ENCODE peak calls at places on chromosome 9, in ten cellular contexts. One of them, this sample, is unnamed.

GRCh38 chr9:108416321-108416720 is 439.5 kb downstream of the ACTL7B start:
- DNase-seq in PC-3: peak; percentile 57
- DNase-seq in CD4-positive, CD25-positive, alpha-beta regulatory T cell: no peak
- DNase-seq in RPMI7951: peak; percentile 41
- DNase-seq in cardiac fibroblast: peak; percentile 48
- DNase-seq in posterior cingulate gyrus: no peak
- DNase-seq in stimulated activated CD4-positive, alpha-beta T cell treated with anti-CD3 and anti-CD28 coated beads, Interleukin-4, amount 100 ng/mL, for 1 hour: no peak
- DNase-seq in upper lobe of left lung: no peak
- DNase-seq in stimulated activated CD8-positive, alpha-beta memory T cell treated with anti-CD3 and anti-CD28 coated beads, Interleukin-15, amount 100 ng/mL, for 1 hour: no peak
- DNase-seq in GM23248: no peak
- DNase-seq in this sample: peak; percentile 8

GRCh38 chr9:126842977-126843799 is 17.3 kb upstream of the ZBTB34 start:
- DNase-seq in PC-3: no peak
- DNase-seq in CD4-positive, CD25-positive, alpha-beta regulatory T cell: no peak
- DNase-seq in RPMI7951: no peak
- DNase-seq in cardiac fibroblast: no peak
- DNase-seq in posterior cingulate gyrus: peak; percentile 57
- DNase-seq in stimulated activated CD4-positive, alpha-beta T cell treated with anti-CD3 and anti-CD28 coated beads, Interleukin-4, amount 100 ng/mL, for 1 hour: no peak
- DNase-seq in upper lobe of left lung: no peak
- DNase-seq in stimulated activated CD8-positive, alpha-beta memory T cell treated with anti-CD3 and anti-CD28 coated beads, Interleukin-15, amount 100 ng/mL, for 1 hour: no peak
- DNase-seq in GM23248: no peak
- DNase-seq in this sample: no peak

GRCh38 chr9:98797491-98797890 is 1.1 kb upstream of the ANKS6 start:
- DNase-seq in PC-3: no peak
- DNase-seq in CD4-positive, CD25-positive, alpha-beta regulatory T cell: no peak
- DNase-seq in RPMI7951: no peak
- DNase-seq in cardiac fibroblast: no peak
- DNase-seq in posterior cingulate gyrus: no peak
- DNase-seq in stimulated activated CD4-positive, alpha-beta T cell treated with anti-CD3 and anti-CD28 coated beads, Interleukin-4, amount 100 ng/mL, for 1 hour: no peak
- DNase-seq in upper lobe of left lung: no peak
- DNase-seq in stimulated activated CD8-positive, alpha-beta memory T cell treated with anti-CD3 and anti-CD28 coated beads, Interleukin-15, amount 100 ng/mL, for 1 hour: no peak
- DNase-seq in GM23248: no peak
- DNase-seq in this sample: peak; percentile 76

GRCh38 chr9:126516936-126517750 is 96.6 kb upstream of the LMX1B start:
- DNase-seq in PC-3: peak; percentile 75
- DNase-seq in CD4-positive, CD25-positive, alpha-beta regulatory T cell: no peak
- DNase-seq in RPMI7951: peak; percentile 89
- DNase-seq in cardiac fibroblast: peak; percentile 70
- DNase-seq in posterior cingulate gyrus: no peak
- DNase-seq in stimulated activated CD4-positive, alpha-beta T cell treated with anti-CD3 and anti-CD28 coated beads, Interleukin-4, amount 100 ng/mL, for 1 hour: peak; percentile 21
- DNase-seq in upper lobe of left lung: peak; percentile 65
- DNase-seq in stimulated activated CD8-positive, alpha-beta memory T cell treated with anti-CD3 and anti-CD28 coated beads, Interleukin-15, amount 100 ng/mL, for 1 hour: no peak
- DNase-seq in GM23248: peak; percentile 94
- DNase-seq in this sample: peak; percentile 87

GRCh38 chr9:113578877-113579269 is 115.3 kb downstream of the RGS3 start:
- DNase-seq in PC-3: peak; percentile 91
- DNase-seq in CD4-positive, CD25-positive, alpha-beta regulatory T cell: peak; percentile 66
- DNase-seq in RPMI7951: peak; percentile 99
- DNase-seq in cardiac fibroblast: peak; percentile 90
- DNase-seq in posterior cingulate gyrus: no peak
- DNase-seq in stimulated activated CD4-positive, alpha-beta T cell treated with anti-CD3 and anti-CD28 coated beads, Interleukin-4, amount 100 ng/mL, for 1 hour: peak; percentile 70
- DNase-seq in upper lobe of left lung: peak; percentile 93
- DNase-seq in stimulated activated CD8-positive, alpha-beta memory T cell treated with anti-CD3 and anti-CD28 coated beads, Interleukin-15, amount 100 ng/mL, for 1 hour: peak; percentile 70
- DNase-seq in GM23248: peak; percentile 96
- DNase-seq in this sample: peak; percentile 96

GRCh38 chr9:78354324-78354973 is 57.5 kb downstream of the PSAT1 start:
- DNase-seq in PC-3: peak; percentile 18
- DNase-seq in CD4-positive, CD25-positive, alpha-beta regulatory T cell: no peak
- DNase-seq in RPMI7951: no peak
- DNase-seq in cardiac fibroblast: no peak
- DNase-seq in posterior cingulate gyrus: no peak
- DNase-seq in stimulated activated CD4-positive, alpha-beta T cell treated with anti-CD3 and anti-CD28 coated beads, Interleukin-4, amount 100 ng/mL, for 1 hour: no peak
- DNase-seq in upper lobe of left lung: no peak
- DNase-seq in stimulated activated CD8-positive, alpha-beta memory T cell treated with anti-CD3 and anti-CD28 coated beads, Interleukin-15, amount 100 ng/mL, for 1 hour: no peak
- DNase-seq in GM23248: no peak
- DNase-seq in this sample: no peak

GRCh38 chr9:131854334-131854733 is 114.5 kb upstream of the RAPGEF1 start:
- DNase-seq in PC-3: no peak
- DNase-seq in CD4-positive, CD25-positive, alpha-beta regulatory T cell: no peak
- DNase-seq in RPMI7951: no peak
- DNase-seq in cardiac fibroblast: peak; percentile 38
- DNase-seq in posterior cingulate gyrus: no peak
- DNase-seq in stimulated activated CD4-positive, alpha-beta T cell treated with anti-CD3 and anti-CD28 coated beads, Interleukin-4, amount 100 ng/mL, for 1 hour: no peak
- DNase-seq in upper lobe of left lung: peak; percentile 32
- DNase-seq in stimulated activated CD8-positive, alpha-beta memory T cell treated with anti-CD3 and anti-CD28 coated beads, Interleukin-15, amount 100 ng/mL, for 1 hour: no peak
- DNase-seq in GM23248: peak; percentile 50
- DNase-seq in this sample: peak; percentile 51

GRCh38 chr9:127890053-127890452 is 9.3 kb downstream of the ST6GALNAC6 start:
- DNase-seq in PC-3: no peak
- DNase-seq in CD4-positive, CD25-positive, alpha-beta regulatory T cell: no peak
- DNase-seq in RPMI7951: no peak
- DNase-seq in cardiac fibroblast: no peak
- DNase-seq in posterior cingulate gyrus: no peak
- DNase-seq in stimulated activated CD4-positive, alpha-beta T cell treated with anti-CD3 and anti-CD28 coated beads, Interleukin-4, amount 100 ng/mL, for 1 hour: no peak
- DNase-seq in upper lobe of left lung: no peak
- DNase-seq in stimulated activated CD8-positive, alpha-beta memory T cell treated with anti-CD3 and anti-CD28 coated beads, Interleukin-15, amount 100 ng/mL, for 1 hour: no peak
- DNase-seq in GM23248: peak; percentile 44
- DNase-seq in this sample: no peak

GRCh38 chr9:130265431-130266235 is at the start of gene HMCN2:
- DNase-seq in PC-3: no peak
- DNase-seq in CD4-positive, CD25-positive, alpha-beta regulatory T cell: no peak
- DNase-seq in RPMI7951: no peak
- DNase-seq in cardiac fibroblast: no peak
- DNase-seq in posterior cingulate gyrus: no peak
- DNase-seq in stimulated activated CD4-positive, alpha-beta T cell treated with anti-CD3 and anti-CD28 coated beads, Interleukin-4, amount 100 ng/mL, for 1 hour: no peak
- DNase-seq in upper lobe of left lung: no peak
- DNase-seq in stimulated activated CD8-positive, alpha-beta memory T cell treated with anti-CD3 and anti-CD28 coated beads, Interleukin-15, amount 100 ng/mL, for 1 hour: no peak
- DNase-seq in GM23248: peak; percentile 30
- DNase-seq in this sample: peak; percentile 40

GRCh38 chr9:136658849-136659535 is 3.7 kb upstream of the EGFL7 start:
- DNase-seq in PC-3: no peak
- DNase-seq in CD4-positive, CD25-positive, alpha-beta regulatory T cell: no peak
- DNase-seq in RPMI7951: no peak
- DNase-seq in cardiac fibroblast: no peak
- DNase-seq in posterior cingulate gyrus: no peak
- DNase-seq in stimulated activated CD4-positive, alpha-beta T cell treated with anti-CD3 and anti-CD28 coated beads, Interleukin-4, amount 100 ng/mL, for 1 hour: no peak
- DNase-seq in upper lobe of left lung: no peak
- DNase-seq in stimulated activated CD8-positive, alpha-beta memory T cell treated with anti-CD3 and anti-CD28 coated beads, Interleukin-15, amount 100 ng/mL, for 1 hour: no peak
- DNase-seq in GM23248: no peak
- DNase-seq in this sample: peak; percentile 40

GRCh38 chr9:81072758-81073157 is 616.6 kb downstream of the TLE1 start:
- DNase-seq in PC-3: no peak
- DNase-seq in CD4-positive, CD25-positive, alpha-beta regulatory T cell: no peak
- DNase-seq in RPMI7951: peak; percentile 23
- DNase-seq in cardiac fibroblast: no peak
- DNase-seq in posterior cingulate gyrus: no peak
- DNase-seq in stimulated activated CD4-positive, alpha-beta T cell treated with anti-CD3 and anti-CD28 coated beads, Interleukin-4, amount 100 ng/mL, for 1 hour: no peak
- DNase-seq in upper lobe of left lung: no peak
- DNase-seq in stimulated activated CD8-positive, alpha-beta memory T cell treated with anti-CD3 and anti-CD28 coated beads, Interleukin-15, amount 100 ng/mL, for 1 hour: no peak
- DNase-seq in GM23248: no peak
- DNase-seq in this sample: no peak

GRCh38 chr9:38128752-38129270 is 59.8 kb upstream of the SHB start:
- DNase-seq in PC-3: no peak
- DNase-seq in CD4-positive, CD25-positive, alpha-beta regulatory T cell: no peak
- DNase-seq in RPMI7951: no peak
- DNase-seq in cardiac fibroblast: no peak
- DNase-seq in posterior cingulate gyrus: no peak
- DNase-seq in stimulated activated CD4-positive, alpha-beta T cell treated with anti-CD3 and anti-CD28 coated beads, Interleukin-4, amount 100 ng/mL, for 1 hour: no peak
- DNase-seq in upper lobe of left lung: no peak
- DNase-seq in stimulated activated CD8-positive, alpha-beta memory T cell treated with anti-CD3 and anti-CD28 coated beads, Interleukin-15, amount 100 ng/mL, for 1 hour: no peak
- DNase-seq in GM23248: no peak
- DNase-seq in this sample: no peak

GRCh38 chr9:128384801-128385492 is 13.8 kb downstream of the URM1 start:
- DNase-seq in PC-3: no peak
- DNase-seq in CD4-positive, CD25-positive, alpha-beta regulatory T cell: no peak
- DNase-seq in RPMI7951: no peak
- DNase-seq in cardiac fibroblast: no peak
- DNase-seq in posterior cingulate gyrus: no peak
- DNase-seq in stimulated activated CD4-positive, alpha-beta T cell treated with anti-CD3 and anti-CD28 coated beads, Interleukin-4, amount 100 ng/mL, for 1 hour: no peak
- DNase-seq in upper lobe of left lung: no peak
- DNase-seq in stimulated activated CD8-positive, alpha-beta memory T cell treated with anti-CD3 and anti-CD28 coated beads, Interleukin-15, amount 100 ng/mL, for 1 hour: no peak
- DNase-seq in GM23248: peak; percentile 11
- DNase-seq in this sample: no peak

GRCh38 chr9:124873664-124874063 is 11.7 kb downstream of the ARPC5L start:
- DNase-seq in PC-3: no peak
- DNase-seq in CD4-positive, CD25-positive, alpha-beta regulatory T cell: no peak
- DNase-seq in RPMI7951: no peak
- DNase-seq in cardiac fibroblast: no peak
- DNase-seq in posterior cingulate gyrus: peak; percentile 64
- DNase-seq in stimulated activated CD4-positive, alpha-beta T cell treated with anti-CD3 and anti-CD28 coated beads, Interleukin-4, amount 100 ng/mL, for 1 hour: no peak
- DNase-seq in upper lobe of left lung: no peak
- DNase-seq in stimulated activated CD8-positive, alpha-beta memory T cell treated with anti-CD3 and anti-CD28 coated beads, Interleukin-15, amount 100 ng/mL, for 1 hour: no peak
- DNase-seq in GM23248: no peak
- DNase-seq in this sample: no peak

GRCh38 chr9:121765021-121765950 is 113.9 kb downstream of the DAB2IP start:
- DNase-seq in PC-3: peak; percentile 63
- DNase-seq in CD4-positive, CD25-positive, alpha-beta regulatory T cell: no peak
- DNase-seq in RPMI7951: peak; percentile 61
- DNase-seq in cardiac fibroblast: peak; percentile 49
- DNase-seq in posterior cingulate gyrus: no peak
- DNase-seq in stimulated activated CD4-positive, alpha-beta T cell treated with anti-CD3 and anti-CD28 coated beads, Interleukin-4, amount 100 ng/mL, for 1 hour: no peak
- DNase-seq in upper lobe of left lung: no peak
- DNase-seq in stimulated activated CD8-positive, alpha-beta memory T cell treated with anti-CD3 and anti-CD28 coated beads, Interleukin-15, amount 100 ng/mL, for 1 hour: no peak
- DNase-seq in GM23248: peak; percentile 62
- DNase-seq in this sample: no peak

GRCh38 chr9:90905079-90905478 is 103.5 kb downstream of the SYK start:
- DNase-seq in PC-3: no peak
- DNase-seq in CD4-positive, CD25-positive, alpha-beta regulatory T cell: no peak
- DNase-seq in RPMI7951: no peak
- DNase-seq in cardiac fibroblast: no peak
- DNase-seq in posterior cingulate gyrus: no peak
- DNase-seq in stimulated activated CD4-positive, alpha-beta T cell treated with anti-CD3 and anti-CD28 coated beads, Interleukin-4, amount 100 ng/mL, for 1 hour: no peak
- DNase-seq in upper lobe of left lung: peak; percentile 69
- DNase-seq in stimulated activated CD8-positive, alpha-beta memory T cell treated with anti-CD3 and anti-CD28 coated beads, Interleukin-15, amount 100 ng/mL, for 1 hour: no peak
- DNase-seq in GM23248: no peak
- DNase-seq in this sample: no peak

GRCh38 chr9:82490019-82490499 is 501.5 kb downstream of the SPATA31D1 start:
- DNase-seq in PC-3: peak; percentile 24
- DNase-seq in CD4-positive, CD25-positive, alpha-beta regulatory T cell: no peak
- DNase-seq in RPMI7951: peak; percentile 69
- DNase-seq in cardiac fibroblast: peak; percentile 59
- DNase-seq in posterior cingulate gyrus: no peak
- DNase-seq in stimulated activated CD4-positive, alpha-beta T cell treated with anti-CD3 and anti-CD28 coated beads, Interleukin-4, amount 100 ng/mL, for 1 hour: no peak
- DNase-seq in upper lobe of left lung: no peak
- DNase-seq in stimulated activated CD8-positive, alpha-beta memory T cell treated with anti-CD3 and anti-CD28 coated beads, Interleukin-15, amount 100 ng/mL, for 1 hour: no peak
- DNase-seq in GM23248: peak; percentile 84
- DNase-seq in this sample: no peak

GRCh38 chr9:86368871-86369521 is 14.8 kb upstream of the TUT7 start:
- DNase-seq in PC-3: peak; percentile 72
- DNase-seq in CD4-positive, CD25-positive, alpha-beta regulatory T cell: no peak
- DNase-seq in RPMI7951: peak; percentile 84
- DNase-seq in cardiac fibroblast: peak; percentile 98
- DNase-seq in posterior cingulate gyrus: no peak
- DNase-seq in stimulated activated CD4-positive, alpha-beta T cell treated with anti-CD3 and anti-CD28 coated beads, Interleukin-4, amount 100 ng/mL, for 1 hour: no peak
- DNase-seq in upper lobe of left lung: no peak
- DNase-seq in stimulated activated CD8-positive, alpha-beta memory T cell treated with anti-CD3 and anti-CD28 coated beads, Interleukin-15, amount 100 ng/mL, for 1 hour: no peak
- DNase-seq in GM23248: peak; percentile 88
- DNase-seq in this sample: peak; percentile 60

GRCh38 chr9:78786794-78787193 is 489.9 kb downstream of the PSAT1 start:
- DNase-seq in PC-3: peak; percentile 33
- DNase-seq in CD4-positive, CD25-positive, alpha-beta regulatory T cell: no peak
- DNase-seq in RPMI7951: peak; percentile 47
- DNase-seq in cardiac fibroblast: peak; percentile 66
- DNase-seq in posterior cingulate gyrus: no peak
- DNase-seq in stimulated activated CD4-positive, alpha-beta T cell treated with anti-CD3 and anti-CD28 coated beads, Interleukin-4, amount 100 ng/mL, for 1 hour: no peak
- DNase-seq in upper lobe of left lung: no peak
- DNase-seq in stimulated activated CD8-positive, alpha-beta memory T cell treated with anti-CD3 and anti-CD28 coated beads, Interleukin-15, amount 100 ng/mL, for 1 hour: no peak
- DNase-seq in GM23248: peak; percentile 87
- DNase-seq in this sample: no peak

GRCh38 chr9:9003184-9003583 is 1203.6 kb upstream of the DMAC1 start:
- DNase-seq in PC-3: no peak
- DNase-seq in CD4-positive, CD25-positive, alpha-beta regulatory T cell: no peak
- DNase-seq in RPMI7951: no peak
- DNase-seq in cardiac fibroblast: peak; percentile 2
- DNase-seq in posterior cingulate gyrus: peak; percentile 31
- DNase-seq in stimulated activated CD4-positive, alpha-beta T cell treated with anti-CD3 and anti-CD28 coated beads, Interleukin-4, amount 100 ng/mL, for 1 hour: no peak
- DNase-seq in upper lobe of left lung: no peak
- DNase-seq in stimulated activated CD8-positive, alpha-beta memory T cell treated with anti-CD3 and anti-CD28 coated beads, Interleukin-15, amount 100 ng/mL, for 1 hour: no peak
- DNase-seq in GM23248: no peak
- DNase-seq in this sample: peak; percentile 15

GRCh38 chr9:33111621-33112020 is 35.1 kb upstream of the SMU1 start:
- DNase-seq in PC-3: no peak
- DNase-seq in CD4-positive, CD25-positive, alpha-beta regulatory T cell: no peak
- DNase-seq in RPMI7951: no peak
- DNase-seq in cardiac fibroblast: no peak
- DNase-seq in posterior cingulate gyrus: no peak
- DNase-seq in stimulated activated CD4-positive, alpha-beta T cell treated with anti-CD3 and anti-CD28 coated beads, Interleukin-4, amount 100 ng/mL, for 1 hour: no peak
- DNase-seq in upper lobe of left lung: no peak
- DNase-seq in stimulated activated CD8-positive, alpha-beta memory T cell treated with anti-CD3 and anti-CD28 coated beads, Interleukin-15, amount 100 ng/mL, for 1 hour: no peak
- DNase-seq in GM23248: peak; percentile 0
- DNase-seq in this sample: no peak

GRCh38 chr9:110995511-110996340 is 42.5 kb downstream of the LPAR1 start:
- DNase-seq in PC-3: no peak
- DNase-seq in CD4-positive, CD25-positive, alpha-beta regulatory T cell: no peak
- DNase-seq in RPMI7951: peak; percentile 92
- DNase-seq in cardiac fibroblast: peak; percentile 46
- DNase-seq in posterior cingulate gyrus: no peak
- DNase-seq in stimulated activated CD4-positive, alpha-beta T cell treated with anti-CD3 and anti-CD28 coated beads, Interleukin-4, amount 100 ng/mL, for 1 hour: no peak
- DNase-seq in upper lobe of left lung: no peak
- DNase-seq in stimulated activated CD8-positive, alpha-beta memory T cell treated with anti-CD3 and anti-CD28 coated beads, Interleukin-15, amount 100 ng/mL, for 1 hour: no peak
- DNase-seq in GM23248: peak; percentile 42
- DNase-seq in this sample: no peak

GRCh38 chr9:17793713-17794622 is 215.1 kb downstream of the SH3GL2 start:
- DNase-seq in PC-3: peak; percentile 56
- DNase-seq in CD4-positive, CD25-positive, alpha-beta regulatory T cell: no peak
- DNase-seq in RPMI7951: peak; percentile 27
- DNase-seq in cardiac fibroblast: peak; percentile 22
- DNase-seq in posterior cingulate gyrus: no peak
- DNase-seq in stimulated activated CD4-positive, alpha-beta T cell treated with anti-CD3 and anti-CD28 coated beads, Interleukin-4, amount 100 ng/mL, for 1 hour: no peak
- DNase-seq in upper lobe of left lung: no peak
- DNase-seq in stimulated activated CD8-positive, alpha-beta memory T cell treated with anti-CD3 and anti-CD28 coated beads, Interleukin-15, amount 100 ng/mL, for 1 hour: no peak
- DNase-seq in GM23248: peak; percentile 32
- DNase-seq in this sample: peak; percentile 40

GRCh38 chr9:97997330-97998276 is 14.5 kb downstream of the ANP32B start:
- DNase-seq in PC-3: no peak
- DNase-seq in CD4-positive, CD25-positive, alpha-beta regulatory T cell: no peak
- DNase-seq in RPMI7951: no peak
- DNase-seq in cardiac fibroblast: no peak
- DNase-seq in posterior cingulate gyrus: no peak
- DNase-seq in stimulated activated CD4-positive, alpha-beta T cell treated with anti-CD3 and anti-CD28 coated beads, Interleukin-4, amount 100 ng/mL, for 1 hour: no peak
- DNase-seq in upper lobe of left lung: no peak
- DNase-seq in stimulated activated CD8-positive, alpha-beta memory T cell treated with anti-CD3 and anti-CD28 coated beads, Interleukin-15, amount 100 ng/mL, for 1 hour: no peak
- DNase-seq in GM23248: peak; percentile 11
- DNase-seq in this sample: peak; percentile 35

GRCh38 chr9:129176786-129177442 is 1.1 kb downstream of the IER5L start:
- DNase-seq in PC-3: peak; percentile 10
- DNase-seq in CD4-positive, CD25-positive, alpha-beta regulatory T cell: no peak
- DNase-seq in RPMI7951: no peak
- DNase-seq in cardiac fibroblast: peak; percentile 51
- DNase-seq in posterior cingulate gyrus: no peak
- DNase-seq in stimulated activated CD4-positive, alpha-beta T cell treated with anti-CD3 and anti-CD28 coated beads, Interleukin-4, amount 100 ng/mL, for 1 hour: peak; percentile 6
- DNase-seq in upper lobe of left lung: peak; percentile 42
- DNase-seq in stimulated activated CD8-positive, alpha-beta memory T cell treated with anti-CD3 and anti-CD28 coated beads, Interleukin-15, amount 100 ng/mL, for 1 hour: no peak
- DNase-seq in GM23248: peak; percentile 71
- DNase-seq in this sample: peak; percentile 49

GRCh38 chr9:94680020-94680419 is 40.7 kb upstream of the FBP1 start:
- DNase-seq in PC-3: no peak
- DNase-seq in CD4-positive, CD25-positive, alpha-beta regulatory T cell: no peak
- DNase-seq in RPMI7951: no peak
- DNase-seq in cardiac fibroblast: no peak
- DNase-seq in posterior cingulate gyrus: no peak
- DNase-seq in stimulated activated CD4-positive, alpha-beta T cell treated with anti-CD3 and anti-CD28 coated beads, Interleukin-4, amount 100 ng/mL, for 1 hour: no peak
- DNase-seq in upper lobe of left lung: no peak
- DNase-seq in stimulated activated CD8-positive, alpha-beta memory T cell treated with anti-CD3 and anti-CD28 coated beads, Interleukin-15, amount 100 ng/mL, for 1 hour: no peak
- DNase-seq in GM23248: no peak
- DNase-seq in this sample: no peak

GRCh38 chr9:121201045-121201737 is 478 bp downstream of the RAB14 start:
- DNase-seq in PC-3: no peak
- DNase-seq in CD4-positive, CD25-positive, alpha-beta regulatory T cell: peak; percentile 50
- DNase-seq in RPMI7951: peak; percentile 23
- DNase-seq in cardiac fibroblast: no peak
- DNase-seq in posterior cingulate gyrus: peak; percentile 17
- DNase-seq in stimulated activated CD4-positive, alpha-beta T cell treated with anti-CD3 and anti-CD28 coated beads, Interleukin-4, amount 100 ng/mL, for 1 hour: peak; percentile 51
- DNase-seq in upper lobe of left lung: peak; percentile 45
- DNase-seq in stimulated activated CD8-positive, alpha-beta memory T cell treated with anti-CD3 and anti-CD28 coated beads, Interleukin-15, amount 100 ng/mL, for 1 hour: peak; percentile 9
- DNase-seq in GM23248: peak; percentile 71
- DNase-seq in this sample: peak; percentile 63

GRCh38 chr9:70217029-70217428 is 41.7 kb upstream of the SMC5 start:
- DNase-seq in PC-3: no peak
- DNase-seq in CD4-positive, CD25-positive, alpha-beta regulatory T cell: no peak
- DNase-seq in RPMI7951: no peak
- DNase-seq in cardiac fibroblast: no peak
- DNase-seq in posterior cingulate gyrus: no peak
- DNase-seq in stimulated activated CD4-positive, alpha-beta T cell treated with anti-CD3 and anti-CD28 coated beads, Interleukin-4, amount 100 ng/mL, for 1 hour: no peak
- DNase-seq in upper lobe of left lung: no peak
- DNase-seq in stimulated activated CD8-positive, alpha-beta memory T cell treated with anti-CD3 and anti-CD28 coated beads, Interleukin-15, amount 100 ng/mL, for 1 hour: no peak
- DNase-seq in GM23248: no peak
- DNase-seq in this sample: no peak

This sample was measured in NB4.